ENCODE peak calls at places on chromosomes 13 and 19, in six cellular contexts. G, R, L, V, M and T are unnamed samples.

GRCh38 chr13:40536443-40537113 is 129.9 kb downstream of the FOXO1 start:
- DNase-seq in V (no peak), G (no peak), M (no peak), L (no peak), R (no peak), T (peak; percentile 87)

GRCh38 chr19:45809643-45810159 is 5.4 kb downstream of the RSPH6A start:
- DNase-seq in L (no peak), R (peak; percentile 67), G (no peak), V (no peak), M (peak; percentile 81), T (peak; percentile 68)

GRCh38 chr19:48041877-48042580 is 1.9 kb downstream of the CABP5 start:
- DNase-seq in G (no peak), V (no peak), R (no peak), L (no peak), M (no peak), T (no peak)

GRCh38 chr13:37369618-37370017 is 228.9 kb downstream of the POSTN start:
- DNase-seq in V (no peak), R (no peak), M (peak; percentile 64), L (no peak), G (no peak), T (peak; percentile 39)

GRCh38 chr13:113997845-113998751 is 24.2 kb upstream of the C13orf46 start:
- DNase-seq in R (no peak), G (no peak), M (peak; percentile 21), L (peak; percentile 59), V (no peak), T (no peak)

GRCh38 chr13:107450931-107451330 is 764.4 kb downstream of the LIG4 start:
- DNase-seq in L (no peak), M (peak; percentile 99), G (no peak), V (no peak), R (no peak), T (no peak)

GRCh38 chr13:43543331-43543730 is 243.4 kb downstream of the ENOX1 start:
- DNase-seq in V (no peak), R (no peak), L (no peak), G (no peak), M (peak; percentile 15), T (peak; percentile 8)

GRCh38 chr19:13781547-13781946 is 7.3 kb downstream of the C19orf53 start:
- DNase-seq in R (no peak), L (peak; percentile 55), V (peak; percentile 76), M (peak; percentile 95), G (no peak), T (peak; percentile 72)

GRCh38 chr13:80109313-80109712 is 231.6 kb downstream of the SPRY2 start:
- DNase-seq in V (no peak), L (no peak), M (no peak), R (no peak), G (no peak), T (peak; percentile 20)

GRCh38 chr13:110343241-110343865 is 36.3 kb downstream of the COL4A2 start:
- DNase-seq in G (no peak), L (no peak), R (no peak), M (peak; percentile 87), V (no peak), T (peak; percentile 96)

GRCh38 chr19:35901055-35901644 is 810 bp upstream of the NFKBID start:
- DNase-seq in R (no peak), L (no peak), V (no peak), G (no peak), M (peak; percentile 65), T (no peak)

GRCh38 chr13:73715114-73715909 is 418.9 kb downstream of the KLF12 start:
- DNase-seq in L (no peak), G (peak; percentile 69), M (no peak), R (peak; percentile 72), V (peak; percentile 72), T (peak; percentile 68)

GRCh38 chr13:106028916-106029315 is 506.5 kb downstream of the EFNB2 start:
- DNase-seq in L (no peak), R (no peak), M (peak; percentile 80), V (no peak), G (no peak), T (peak; percentile 8)

GRCh38 chr19:54481326-54481930 is 8.3 kb upstream of the CDC42EP5 start:
- DNase-seq in R (peak; percentile 67), M (no peak), L (no peak), G (peak; percentile 33), V (no peak), T (peak; percentile 30)

GRCh38 chr13:110580800-110581199 is 19.3 kb upstream of the RAB20 start:
- DNase-seq in G (no peak), M (no peak), V (no peak), L (no peak), R (no peak), T (no peak)

GRCh38 chr19:1776606-1777147 is 23.4 kb downstream of the ONECUT3 start:
- DNase-seq in R (no peak), M (no peak), L (no peak), V (no peak), G (no peak), T (no peak)
- H3K4me3 ChIP-seq in R (no peak overlapping the region), M (no peak overlapping the region), L (no peak overlapping the region), V (no peak overlapping the region), G (no peak overlapping the region), T (no peak overlapping the region)

GRCh38 chr13:104900186-104900817 is 1635.2 kb downstream of the EFNB2 start:
- DNase-seq in V (no peak), L (no peak), R (no peak), G (no peak), M (no peak), T (no peak)

DNA sequence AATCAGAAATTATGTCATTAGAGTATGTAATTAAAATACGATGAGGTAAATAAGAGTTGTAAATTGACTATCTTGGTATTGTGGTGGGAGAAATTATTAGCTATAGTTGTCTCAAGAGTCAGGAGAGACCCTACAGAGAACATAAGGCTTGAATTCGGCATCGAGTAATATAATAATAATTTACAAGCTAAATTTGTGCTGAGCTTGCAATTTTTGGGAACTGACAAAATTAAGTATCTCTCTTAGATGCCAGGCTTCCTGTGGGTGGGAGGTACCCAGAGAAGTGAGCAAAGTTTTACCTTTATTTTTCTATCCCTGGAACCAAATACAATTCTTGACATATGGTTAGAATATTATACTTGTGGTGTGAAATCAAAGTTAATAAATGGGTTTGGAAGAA is 1637.0 kb downstream of the EFNB2 start:
- DNase-seq in L (no peak), M (no peak), R (no peak), G (no peak), V (no peak), T (no peak)
- H3K4me3 ChIP-seq in L (no peak overlapping the region), M (no peak overlapping the region), R (no peak overlapping the region), G (no peak overlapping the region), V (no peak overlapping the region), T (no peak overlapping the region)

DNA sequence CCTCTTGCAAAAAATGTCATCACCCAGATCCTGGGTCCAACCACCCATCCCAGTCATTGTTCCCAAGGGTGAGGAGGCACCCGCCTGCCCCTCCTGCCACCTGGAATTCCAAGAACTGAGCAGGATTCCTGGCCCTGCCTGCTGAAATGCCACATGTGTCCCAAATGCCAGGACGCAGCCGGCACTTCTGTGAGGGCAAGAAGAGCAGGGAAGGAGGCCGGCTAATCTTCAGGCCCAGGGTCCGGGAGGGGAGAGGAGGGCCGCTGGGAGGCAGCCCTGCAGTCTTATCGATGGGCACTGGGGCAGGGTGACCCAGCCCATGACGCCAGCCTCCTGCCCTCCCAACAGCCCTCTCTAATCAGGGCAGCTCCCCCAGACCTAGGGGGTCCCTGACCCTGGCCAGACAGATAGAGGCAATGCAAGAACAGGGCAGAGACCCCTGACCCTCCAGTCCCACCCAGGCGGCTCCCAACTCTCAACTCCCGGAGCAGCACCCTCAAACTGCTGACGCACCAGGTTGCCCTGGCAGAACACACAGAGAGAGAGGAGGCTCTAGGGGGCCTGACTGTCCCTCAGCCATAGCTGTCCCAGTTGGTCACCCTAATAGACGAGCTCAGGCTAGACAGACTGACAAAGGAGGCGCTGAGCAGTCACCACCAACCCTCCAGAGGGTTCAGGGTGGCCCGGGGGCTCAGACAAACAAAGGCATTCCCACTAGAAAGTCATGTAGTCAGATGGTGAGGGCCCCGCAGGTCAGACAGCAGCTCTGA is 1.5 kb downstream of the MFSD12 start:
- DNase-seq in M (no peak), G (no peak), R (no peak), V (no peak), L (no peak), T (no peak)
- H3K4me3 ChIP-seq in M (peak overlapping the region; percentile 78), G (peak overlapping the region; percentile 89), R (peak overlapping the region; percentile 69), V (peak overlapping the region; percentile 80), L (peak overlapping the region; percentile 93), T (peak overlapping the region; percentile 91)

GRCh38 chr19:38877781-38878574 is at the start of gene RINL:
- DNase-seq in V (peak; percentile 76), G (peak; percentile 66), R (peak; percentile 68), M (no peak), L (no peak), T (peak; percentile 21)
- H3K4me3 ChIP-seq in V (peak within 1 kb of the TSS; percentile 35), G (peak within 1 kb of the TSS; percentile 83), R (peak within 1 kb of the TSS; percentile 72), M (no peak within 1 kb of the TSS), L (no peak within 1 kb of the TSS), T (peak within 1 kb of the TSS; percentile 12)